ENCODE peak calls at places on chromosomes 4 and X, in nine cellular contexts. A, U, K, Y, G, S, E, B and P are unnamed samples.

GRCh38 chrX:151675121-151675746 is 20.0 kb upstream of the PRRG3 start:
- DNase-seq in A (no peak), U (no peak), K (no peak), Y (no peak), G (no peak), S (no peak), E (no peak), B (no peak), P (no peak)

GRCh38 chr4:185803015-185803414 is 9.0 kb downstream of the SORBS2 start:
- DNase-seq in A (no peak), U (no peak), K (no peak), Y (no peak), G (no peak), S (no peak), E (no peak), B (no peak), P (no peak)

GRCh38 chr4:87060957-87061356 is 126.1 kb downstream of the AFF1 start:
- DNase-seq in A (no peak), U (no peak), K (no peak), Y (no peak), G (no peak), S (peak), E (no peak), B (no peak), P (peak)

GRCh38 chrX:110420771-110421498 is 62.3 kb downstream of the RTL9 start:
- DNase-seq in A (no peak), U (peak), K (peak), Y (no peak), G (no peak), S (no peak), E (no peak), B (no peak), P (peak)

GRCh38 chrX:22603060-22603459 is 330.3 kb downstream of the CBLL2 start:
- DNase-seq in A (no peak), U (no peak), K (no peak), Y (no peak), G (peak), S (no peak), E (no peak), B (no peak), P (no peak)

GRCh38 chr4:66123195-66123594 is 452.9 kb upstream of the EPHA5 start:
- DNase-seq in A (no peak), U (no peak), K (no peak), Y (no peak), G (no peak), S (no peak), E (no peak), B (no peak), P (no peak)

GRCh38 chr4:167100120-167100519 is 134.2 kb downstream of the SPOCK3 start:
- DNase-seq in A (no peak), U (peak), K (no peak), Y (no peak), G (no peak), S (peak), E (no peak), B (peak), P (peak)

GRCh38 chr4:158805628-158806471 is 37.0 kb downstream of the FNIP2 start:
- DNase-seq in A (no peak), U (no peak), K (no peak), Y (no peak), G (no peak), S (peak), E (no peak), B (no peak), P (peak)

GRCh38 chr4:105837037-105837436 is 58.2 kb upstream of the NPNT start:
- DNase-seq in A (no peak), U (no peak), K (no peak), Y (no peak), G (no peak), S (no peak), E (no peak), B (no peak), P (no peak)

GRCh38 chr4:83112239-83112638 is 2.3 kb downstream of the PLAC8 start:
- DNase-seq in A (no peak), U (no peak), K (peak), Y (no peak), G (no peak), S (no peak), E (peak), B (no peak), P (no peak)

GRCh38 chrX:9708923-9709553 is 56.6 kb downstream of the GPR143 start:
- DNase-seq in A (peak), U (peak), K (peak), Y (peak), G (peak), S (peak), E (peak), B (peak), P (peak)

GRCh38 chr4:133565379-133565778 is 416.3 kb downstream of the PCDH10 start:
- DNase-seq in A (no peak), U (no peak), K (no peak), Y (no peak), G (no peak), S (peak), E (no peak), B (peak), P (no peak)

GRCh38 chr4:141047228-141047884 is 85.9 kb downstream of the RNF150 start:
- DNase-seq in A (no peak), U (no peak), K (no peak), Y (no peak), G (no peak), S (peak), E (no peak), B (peak), P (peak)